ENCODE peak calls at places on chromosomes 13 and 19, in four cellular contexts. One of them, this sample, is unnamed.
A peak's percentile ranks its signal among the peaks of the same experiment; 100 is the strongest.

GRCh38 chr13:74067818-74068217 is 66.4 kb downstream of the KLF12 start:
- DNase-seq in AG10803: peak; percentile 22
- DNase-seq in lower leg skin: no peak
- DNase-seq in cardiac muscle cell: no peak
- DNase-seq in this sample: no peak

GRCh38 chr19:33624586-33625153 is 2.9 kb downstream of the CHST8 start:
- DNase-seq in AG10803: no peak
- DNase-seq in lower leg skin: no peak
- DNase-seq in cardiac muscle cell: no peak
- DNase-seq in this sample: no peak

GRCh38 chr19:4327252-4327876 is 11.3 kb downstream of the STAP2 start:
- DNase-seq in AG10803: peak; percentile 22
- DNase-seq in lower leg skin: no peak
- DNase-seq in cardiac muscle cell: peak; percentile 56
- DNase-seq in this sample: peak; percentile 32

GRCh38 chr13:96621634-96622033 is 372.6 kb downstream of the OXGR1 start:
- DNase-seq in AG10803: no peak
- DNase-seq in lower leg skin: no peak
- DNase-seq in cardiac muscle cell: no peak
- DNase-seq in this sample: no peak

GRCh38 chr13:78595458-78595818 is 7.9 kb downstream of the POU4F1 start:
- DNase-seq in AG10803: no peak
- DNase-seq in lower leg skin: no peak
- DNase-seq in cardiac muscle cell: no peak
- DNase-seq in this sample: no peak

GRCh38 chr13:21884299-21884878 is 213.5 kb downstream of the FGF9 start:
- DNase-seq in AG10803: no peak
- DNase-seq in lower leg skin: no peak
- DNase-seq in cardiac muscle cell: no peak
- DNase-seq in this sample: no peak

GRCh38 chr19:43504426-43505185 is at the start of gene PHLDB3:
- DNase-seq in AG10803: peak; percentile 12
- DNase-seq in lower leg skin: no peak
- DNase-seq in cardiac muscle cell: peak; percentile 26
- DNase-seq in this sample: no peak

GRCh38 chr19:38975861-38976271 is 324 bp upstream of the FBXO17 start:
- DNase-seq in AG10803: peak; percentile 38
- DNase-seq in lower leg skin: no peak
- DNase-seq in cardiac muscle cell: peak; percentile 60
- DNase-seq in this sample: peak; percentile 52

GRCh38 chr19:5472303-5472702 is 17.1 kb downstream of the ZNRF4 start:
- DNase-seq in AG10803: no peak
- DNase-seq in lower leg skin: peak; percentile 22
- DNase-seq in cardiac muscle cell: no peak
- DNase-seq in this sample: no peak

GRCh38 chr13:25286308-25286968 is 850 bp downstream of the MTMR6 start:
- DNase-seq in AG10803: peak; percentile 54
- DNase-seq in lower leg skin: no peak
- DNase-seq in cardiac muscle cell: peak; percentile 52
- DNase-seq in this sample: peak; percentile 49

GRCh38 chr19:33902802-33903488 is 106.3 kb downstream of the KCTD15 start:
- DNase-seq in AG10803: no peak
- DNase-seq in lower leg skin: no peak
- DNase-seq in cardiac muscle cell: no peak
- DNase-seq in this sample: no peak

GRCh38 chr19:39307233-39307821 is 11.1 kb downstream of the IFNL1 start:
- DNase-seq in AG10803: no peak
- DNase-seq in lower leg skin: no peak
- DNase-seq in cardiac muscle cell: peak; percentile 28
- DNase-seq in this sample: no peak

GRCh38 chr19:16098821-16099220 is 12.9 kb upstream of the RAB8A start:
- DNase-seq in AG10803: no peak
- DNase-seq in lower leg skin: no peak
- DNase-seq in cardiac muscle cell: no peak
- DNase-seq in this sample: no peak

GRCh38 chr19:17627161-17627560 is 61.0 kb downstream of the UNC13A start:
- DNase-seq in AG10803: no peak
- DNase-seq in lower leg skin: no peak
- DNase-seq in cardiac muscle cell: no peak
- DNase-seq in this sample: no peak

GRCh38 chr13:39777527-39778061 is 122.1 kb downstream of the COG6 start:
- DNase-seq in AG10803: peak; percentile 90
- DNase-seq in lower leg skin: no peak
- DNase-seq in cardiac muscle cell: peak; percentile 87
- DNase-seq in this sample: peak; percentile 84

GRCh38 chr13:75512253-75512652 is 25.4 kb downstream of the COMMD6 start:
- DNase-seq in AG10803: peak; percentile 33
- DNase-seq in lower leg skin: no peak
- DNase-seq in cardiac muscle cell: peak; percentile 12
- DNase-seq in this sample: no peak

GRCh38 chr13:86922936-86923335 is 748.2 kb upstream of the SLITRK5 start:
- DNase-seq in AG10803: no peak
- DNase-seq in lower leg skin: no peak
- DNase-seq in cardiac muscle cell: no peak
- DNase-seq in this sample: no peak

GRCh38 chr19:35344511-35345031 is 3.1 kb upstream of the FFAR1 start:
- DNase-seq in AG10803: no peak
- DNase-seq in lower leg skin: no peak
- DNase-seq in cardiac muscle cell: no peak
- DNase-seq in this sample: no peak

GRCh38 chr13:90455861-90456260 is 891.6 kb upstream of the MIR17HG start:
- DNase-seq in AG10803: no peak
- DNase-seq in lower leg skin: no peak
- DNase-seq in cardiac muscle cell: peak; percentile 15
- DNase-seq in this sample: no peak
- TF ChIP-seq CTCF in AG10803: no peak
- TF ChIP-seq CTCF in lower leg skin: no peak
- TF ChIP-seq CTCF in cardiac muscle cell: no peak
- TF ChIP-seq CTCF in this sample: no peak

GRCh38 chr13:45353895-45354294 is 12.9 kb upstream of the TPT1 start:
- DNase-seq in AG10803: no peak
- DNase-seq in lower leg skin: no peak
- DNase-seq in cardiac muscle cell: no peak
- DNase-seq in this sample: no peak

GRCh38 chr13:45352031-45352430 is 11.0 kb upstream of the TPT1 start:
- DNase-seq in AG10803: no peak
- DNase-seq in lower leg skin: no peak
- DNase-seq in cardiac muscle cell: no peak
- DNase-seq in this sample: no peak

GRCh38 chr13:45349438-45349837 is 8.5 kb upstream of the TPT1 start:
- DNase-seq in AG10803: peak; percentile 48
- DNase-seq in lower leg skin: no peak
- DNase-seq in cardiac muscle cell: no peak
- DNase-seq in this sample: no peak

GRCh38 chr13:45350152-45350551 is 9.2 kb upstream of the TPT1 start:
- DNase-seq in AG10803: no peak
- DNase-seq in lower leg skin: no peak
- DNase-seq in cardiac muscle cell: no peak
- DNase-seq in this sample: no peak
- H3K4me3 ChIP-seq in AG10803: no peak overlapping the region
- H3K4me3 ChIP-seq in lower leg skin: no peak overlapping the region
- H3K4me3 ChIP-seq in cardiac muscle cell: no peak overlapping the region
- H3K4me3 ChIP-seq in this sample: no peak overlapping the region

GRCh38 chr13:33377825-33378224 is 92.3 kb upstream of the STARD13 start:
- DNase-seq in AG10803: no peak
- DNase-seq in lower leg skin: no peak
- DNase-seq in cardiac muscle cell: no peak
- DNase-seq in this sample: no peak

GRCh38 chr13:33383724-33384577 is 98.4 kb upstream of the STARD13 start:
- DNase-seq in AG10803: no peak
- DNase-seq in lower leg skin: no peak
- DNase-seq in cardiac muscle cell: no peak
- DNase-seq in this sample: no peak

GRCh38 chr13:33379597-33379996 is 94.0 kb upstream of the STARD13 start:
- DNase-seq in AG10803: no peak
- DNase-seq in lower leg skin: no peak
- DNase-seq in cardiac muscle cell: no peak
- DNase-seq in this sample: peak; percentile 13

GRCh38 chr13:33381906-33382305 is 96.4 kb upstream of the STARD13 start:
- DNase-seq in AG10803: no peak
- DNase-seq in lower leg skin: no peak
- DNase-seq in cardiac muscle cell: no peak
- DNase-seq in this sample: no peak

DNA sequence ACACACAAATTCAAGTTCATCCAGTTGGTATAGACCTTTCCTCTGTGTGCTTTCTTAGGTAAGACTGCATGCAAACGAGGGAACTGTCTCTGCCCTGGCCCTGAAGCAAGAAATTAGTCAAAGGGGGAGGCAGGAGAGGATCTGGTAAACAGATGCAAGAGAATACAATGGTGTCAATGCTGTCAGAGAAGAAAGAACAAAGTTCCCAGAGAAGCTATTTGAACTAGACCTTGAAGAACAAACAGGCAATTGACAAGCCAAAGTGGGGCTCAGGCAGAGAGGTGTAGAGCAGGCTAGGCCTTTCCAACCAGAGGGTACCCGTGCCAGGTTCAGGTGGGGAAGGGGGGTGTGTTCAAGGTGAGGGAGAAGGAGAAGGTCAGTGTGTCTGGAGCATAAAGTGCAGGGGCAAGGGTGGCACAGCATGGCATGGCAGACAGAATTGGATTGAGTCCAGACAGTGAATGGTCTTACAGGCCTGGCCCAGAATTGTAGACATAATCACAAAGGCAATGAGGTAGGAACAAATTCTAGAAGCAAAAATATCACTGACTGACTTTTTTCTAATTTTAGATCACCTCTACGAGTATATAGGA is 95.0 kb upstream of the STARD13 start:
- DNase-seq in AG10803: no peak
- DNase-seq in lower leg skin: no peak
- DNase-seq in cardiac muscle cell: no peak
- DNase-seq in this sample: no peak
- TF ChIP-seq CTCF in AG10803: no peak
- TF ChIP-seq CTCF in lower leg skin: no peak
- TF ChIP-seq CTCF in cardiac muscle cell: no peak
- TF ChIP-seq CTCF in this sample: no peak

GRCh38 chr19:46350029-46350757 is 3.3 kb downstream of the PPP5C start:
- DNase-seq in AG10803: no peak
- DNase-seq in lower leg skin: no peak
- DNase-seq in cardiac muscle cell: no peak
- DNase-seq in this sample: no peak

GRCh38 chr19:46347985-46348384 is 1.1 kb downstream of the PPP5C start:
- DNase-seq in AG10803: no peak
- DNase-seq in lower leg skin: no peak
- DNase-seq in cardiac muscle cell: peak; percentile 23
- DNase-seq in this sample: no peak

GRCh38 chr19:46350758-46351159 is 3.9 kb downstream of the PPP5C start:
- DNase-seq in AG10803: no peak
- DNase-seq in lower leg skin: no peak
- DNase-seq in cardiac muscle cell: no peak
- DNase-seq in this sample: no peak

GRCh38 chr19:46347572-46347883 is 641 bp downstream of the PPP5C start:
- DNase-seq in AG10803: no peak
- DNase-seq in lower leg skin: no peak
- DNase-seq in cardiac muscle cell: no peak
- DNase-seq in this sample: no peak

GRCh38 chr19:46349311-46349993 is 2.6 kb downstream of the PPP5C start:
- DNase-seq in AG10803: no peak
- DNase-seq in lower leg skin: no peak
- DNase-seq in cardiac muscle cell: no peak
- DNase-seq in this sample: no peak
- H3K4me3 ChIP-seq in AG10803: no peak overlapping the region
- H3K4me3 ChIP-seq in lower leg skin: no peak overlapping the region
- H3K4me3 ChIP-seq in cardiac muscle cell: no peak overlapping the region
- H3K4me3 ChIP-seq in this sample: no peak overlapping the region

GRCh38 chr19:49017041-49017665 is at the start of gene LHB:
- DNase-seq in AG10803: no peak
- DNase-seq in lower leg skin: no peak
- DNase-seq in cardiac muscle cell: no peak
- DNase-seq in this sample: no peak

GRCh38 chr19:49017666-49018351 is 918 bp upstream of the LHB start:
- DNase-seq in AG10803: peak; percentile 50
- DNase-seq in lower leg skin: no peak
- DNase-seq in cardiac muscle cell: peak; percentile 68
- DNase-seq in this sample: peak; percentile 30

GRCh38 chr19:49020931-49021895 is 2.9 kb downstream of the CGB3 start:
- DNase-seq in AG10803: peak; percentile 39
- DNase-seq in lower leg skin: no peak
- DNase-seq in cardiac muscle cell: no peak
- DNase-seq in this sample: no peak

GRCh38 chr19:49020342-49020741 is 3.5 kb upstream of the LHB start:
- DNase-seq in AG10803: no peak
- DNase-seq in lower leg skin: no peak
- DNase-seq in cardiac muscle cell: no peak
- DNase-seq in this sample: no peak

GRCh38 chr19:49019242-49019932 is 2.5 kb upstream of the LHB start:
- DNase-seq in AG10803: peak; percentile 18
- DNase-seq in lower leg skin: peak; percentile 62
- DNase-seq in cardiac muscle cell: peak; percentile 50
- DNase-seq in this sample: no peak
- TF ChIP-seq CTCF in AG10803: no peak
- TF ChIP-seq CTCF in lower leg skin: no peak
- TF ChIP-seq CTCF in cardiac muscle cell: no peak
- TF ChIP-seq CTCF in this sample: peak; percentile 7

DNA sequence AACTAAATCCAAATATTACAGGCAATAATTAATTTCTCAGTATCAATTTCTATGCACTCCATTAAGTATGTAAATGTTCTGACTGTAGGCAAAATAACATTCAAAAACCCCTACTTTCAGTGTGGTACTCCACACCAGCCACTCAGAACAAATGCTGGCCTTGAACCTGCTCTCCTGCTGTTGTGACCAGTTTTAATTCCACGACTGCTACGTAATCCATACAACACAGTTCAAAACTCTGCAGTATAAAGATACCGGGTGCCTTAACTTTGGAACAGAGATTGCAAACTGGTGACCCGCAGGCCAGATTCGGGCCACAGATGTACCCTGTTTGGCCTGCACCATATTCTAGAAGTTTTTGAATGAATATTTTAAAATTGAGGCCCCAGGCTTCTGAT is 30.4 kb downstream of the COL4A1 start:
- DNase-seq in AG10803: no peak
- DNase-seq in lower leg skin: no peak
- DNase-seq in cardiac muscle cell: no peak
- DNase-seq in this sample: no peak
- H3K4me3 ChIP-seq in AG10803: no peak overlapping the region
- H3K4me3 ChIP-seq in lower leg skin: no peak overlapping the region
- H3K4me3 ChIP-seq in cardiac muscle cell: no peak overlapping the region
- H3K4me3 ChIP-seq in this sample: no peak overlapping the region